ENCODE peak calls at places on chromosome 10, in four cellular contexts. K, M, N and S are unnamed samples.

GRCh38 chr10:51103818-51104217 is 29.5 kb downstream of the PRKG1 start:
- DNase-seq in K (peak), N (no peak), M (no peak), S (peak)

GRCh38 chr10:93390691-93391090 is 91.4 kb downstream of the MYOF start:
- DNase-seq in M (no peak), N (no peak), K (no peak), S (no peak)

GRCh38 chr10:12772797-12773587 is 228.5 kb downstream of the CCDC3 start:
- DNase-seq in K (no peak), M (no peak), N (no peak), S (peak)

GRCh38 chr10:113226404-113226803 is 276.4 kb downstream of the TCF7L2 start:
- DNase-seq in M (no peak), N (no peak), K (no peak), S (no peak)

GRCh38 chr10:132325969-132326889 is 5.8 kb upstream of the LRRC27 start:
- DNase-seq in K (no peak), N (peak), M (no peak), S (no peak)

GRCh38 chr10:77363197-77363596 is 274.4 kb downstream of the KCNMA1 start:
- DNase-seq in K (no peak), M (no peak), N (no peak), S (no peak)

GRCh38 chr10:104109908-104110662 is 11.9 kb upstream of the SFR1 start:
- DNase-seq in M (no peak), N (no peak), K (peak), S (peak)

GRCh38 chr10:118173326-118173725 is 126.6 kb upstream of the RAB11FIP2 start:
- DNase-seq in M (no peak), K (no peak), N (no peak), S (no peak)

GRCh38 chr10:78732381-78732780 is 336.4 kb upstream of the ZMIZ1 start:
- DNase-seq in K (no peak), N (no peak), M (no peak), S (no peak)

GRCh38 chr10:52965489-52965888 is 192.9 kb upstream of the MBL2 start:
- DNase-seq in N (no peak), M (no peak), K (no peak), S (no peak)

GRCh38 chr10:112801004-112801403 is 149.0 kb upstream of the TCF7L2 start:
- DNase-seq in M (no peak), K (no peak), N (no peak), S (no peak)

GRCh38 chr10:17073720-17074547 is 55.7 kb downstream of the CUBN start:
- DNase-seq in M (no peak), K (no peak), N (no peak), S (no peak)

GRCh38 chr10:114024876-114025609 is 18.6 kb upstream of the ADRB1 start:
- DNase-seq in M (peak), K (peak), N (no peak), S (peak)

GRCh38 chr10:1685671-1686450 is 51.5 kb downstream of the ADARB2 start:
- DNase-seq in K (no peak), N (no peak), M (no peak), S (no peak)

GRCh38 chr10:116961305-116962251 is 43.4 kb downstream of the SHTN1 start:
- DNase-seq in N (no peak), K (no peak), M (no peak), S (no peak)

GRCh38 chr10:18472977-18473376 is 178.4 kb downstream of the NSUN6 start:
- DNase-seq in N (no peak), M (peak), K (no peak), S (peak)

GRCh38 chr10:110919971-110920881 is 822 bp downstream of the SHOC2 start:
- DNase-seq in N (peak), M (peak), K (peak), S (peak)

GRCh38 chr10:9301148-9301547 is 1246.7 kb downstream of the GATA3 start:
- DNase-seq in M (no peak), N (no peak), K (peak), S (no peak)

GRCh38 chr10:104255244-104255981 is 721 bp downstream of the GSTO1 start:
- DNase-seq in N (no peak), M (peak), K (peak), S (peak)

GRCh38 chr10:52232561-52233350 is 81.3 kb upstream of the DKK1 start:
- DNase-seq in N (no peak), K (no peak), M (no peak), S (peak)

GRCh38 chr10:36341466-36341865 is 699.4 kb upstream of the FZD8 start:
- DNase-seq in K (no peak), N (no peak), M (no peak), S (no peak)

GRCh38 chr10:47076949-47077348 is 165.7 kb downstream of the PTPN20 start:
- DNase-seq in K (no peak), N (no peak), M (no peak), S (no peak)

GRCh38 chr10:23174075-23174973 is 17.8 kb upstream of the PTF1A start:
- DNase-seq in M (no peak), K (no peak), N (no peak), S (peak)

GRCh38 chr10:63375006-63375405 is 90.8 kb downstream of the JMJD1C start:
- DNase-seq in M (no peak), K (peak), N (no peak), S (no peak)

GRCh38 chr10:78756604-78757442 is 311.9 kb upstream of the ZMIZ1 start:
- DNase-seq in M (peak), K (peak), N (no peak), S (peak)